ENCODE peak calls at places on chromosomes 1 and 21, in eight cellular contexts. R is NCI-H1417 treated with DMSO at 0.1 percent for 48 hours, U is upper lobe of right lung, V is GM23338, A is stomach, C is neural progenitor cell, Y is NCI-H2029 treated with DMSO at 0.1 percent for 48 hours, E is iris pigment epithelial cell. N is an unnamed sample.

GRCh38 chr21:15592271-15592860 is 137.4 kb upstream of the USP25 start:
- DNase-seq in R (peak), U (no peak), V (peak), A (no peak), C (peak), Y (peak), E (peak), N (peak)

GRCh38 chr1:171226757-171227370 is 21.4 kb upstream of the FMO1 start:
- DNase-seq in R (peak), U (no peak), V (peak), A (peak), C (peak), Y (no peak), E (peak), N (peak)

GRCh38 chr1:228765543-228765942 is 30.3 kb downstream of the RHOU start:
- DNase-seq in R (no peak), U (no peak), V (no peak), A (peak), C (no peak), Y (no peak), E (no peak), N (no peak)

GRCh38 chr1:203450016-203450415 is 25.6 kb upstream of the PRELP start:
- DNase-seq in R (no peak), U (no peak), V (no peak), A (no peak), C (no peak), Y (no peak), E (no peak), N (no peak)

GRCh38 chr1:94646786-94647555 is 105.4 kb upstream of the F3 start:
- DNase-seq in R (no peak), U (no peak), V (no peak), A (no peak), C (no peak), Y (no peak), E (peak), N (no peak)

GRCh38 chr1:217136895-217137205 is 413.6 kb upstream of the ESRRG start:
- DNase-seq in R (no peak), U (no peak), V (peak), A (no peak), C (no peak), Y (no peak), E (no peak), N (peak)

GRCh38 chr1:53592521-53592982 is 133.4 kb downstream of the DMRTB1 start:
- DNase-seq in R (no peak), U (peak), V (peak), A (peak), C (peak), Y (peak), E (peak), N (peak)

GRCh38 chr1:107926436-107927080 is 38.4 kb downstream of the VAV3 start:
- DNase-seq in R (no peak), U (no peak), V (no peak), A (no peak), C (no peak), Y (no peak), E (peak), N (no peak)

GRCh38 chr21:35470522-35470921 is 421.4 kb upstream of the RUNX1 start:
- DNase-seq in R (no peak), U (no peak), V (peak), A (no peak), C (no peak), Y (no peak), E (no peak), N (peak)

GRCh38 chr1:67618285-67619018 is 66.5 kb upstream of the GADD45A start:
- DNase-seq in R (no peak), U (no peak), V (no peak), A (peak), C (no peak), Y (no peak), E (peak), N (no peak)

GRCh38 chr1:218592688-218593087 is 247.6 kb downstream of the TGFB2 start:
- DNase-seq in R (no peak), U (no peak), V (no peak), A (no peak), C (no peak), Y (no peak), E (peak), N (peak)

GRCh38 chr1:230851291-230851691 is 17.0 kb downstream of the C1orf198 start:
- DNase-seq in R (no peak), U (no peak), V (peak), A (no peak), C (peak), Y (no peak), E (peak), N (peak)

GRCh38 chr1:204573563-204573925 is 57.3 kb downstream of the MDM4 start:
- DNase-seq in R (no peak), U (no peak), V (no peak), A (no peak), C (no peak), Y (no peak), E (peak), N (peak)

GRCh38 chr1:40742363-40743061 is 41.1 kb upstream of the KCNQ4 start:
- DNase-seq in R (no peak), U (no peak), V (no peak), A (no peak), C (no peak), Y (no peak), E (no peak), N (no peak)

GRCh38 chr1:33943978-33944377 is 80.1 kb downstream of the HMGB4 start:
- DNase-seq in R (no peak), U (no peak), V (no peak), A (no peak), C (no peak), Y (no peak), E (peak), N (no peak)

GRCh38 chr1:3471356-3472087 is 17.1 kb downstream of the ARHGEF16 start:
- DNase-seq in R (no peak), U (no peak), V (peak), A (no peak), C (peak), Y (no peak), E (peak), N (peak)

GRCh38 chr1:65471213-65471833 is 50.9 kb downstream of the LEPR start:
- DNase-seq in R (no peak), U (no peak), V (no peak), A (no peak), C (no peak), Y (no peak), E (no peak), N (no peak)

GRCh38 chr1:241596633-241597032 is 43.5 kb downstream of the CHML start:
- DNase-seq in R (no peak), U (no peak), V (no peak), A (no peak), C (no peak), Y (no peak), E (no peak), N (no peak)

GRCh38 chr1:235883261-235883927 is 16.7 kb upstream of the LYST start:
- DNase-seq in R (no peak), U (peak), V (no peak), A (peak), C (no peak), Y (peak), E (peak), N (no peak)

GRCh38 chr1:223742861-223743517 is 30.6 kb downstream of the CAPN2 start:
- DNase-seq in R (no peak), U (no peak), V (no peak), A (no peak), C (no peak), Y (peak), E (no peak), N (no peak)

GRCh38 chr1:31891280-31891679 is 46.9 kb downstream of the PTP4A2 start:
- DNase-seq in R (no peak), U (no peak), V (no peak), A (no peak), C (no peak), Y (no peak), E (no peak), N (no peak)

GRCh38 chr1:181033128-181033798 is 520 bp upstream of the MR1 start:
- DNase-seq in R (no peak), U (no peak), V (no peak), A (no peak), C (no peak), Y (peak), E (peak), N (no peak)

GRCh38 chr1:78054559-78054958 is 8.8 kb downstream of the GIPC2 start:
- DNase-seq in R (no peak), U (no peak), V (no peak), A (no peak), C (no peak), Y (no peak), E (peak), N (no peak)

GRCh38 chr21:41247561-41247968 is 69.0 kb upstream of the FAM3B start:
- DNase-seq in R (no peak), U (no peak), V (no peak), A (peak), C (no peak), Y (peak), E (no peak), N (no peak)

GRCh38 chr1:23960291-23960718 is 677 bp downstream of the PNRC2 start:
- DNase-seq in R (no peak), U (no peak), V (no peak), A (no peak), C (no peak), Y (no peak), E (peak), N (no peak)

GRCh38 chr1:55049914-55050278 is 10.5 kb downstream of the PCSK9 start:
- DNase-seq in R (no peak), U (no peak), V (no peak), A (no peak), C (no peak), Y (peak), E (peak), N (no peak)